ENCODE peak calls at places on chromosomes 4 and X, in six cellular contexts. S is K562, R is HCT116, C is HepG2, I is H1, B is GM12878. L is an unnamed sample.

GRCh38 chr4:165118256-165118909 is 5.7 kb upstream of the TMEM192 start:
- DNase-seq in S (no peak), R (no peak), C (no peak), I (no peak), B (no peak), L (no peak)

GRCh38 chr4:38583102-38583501 is 80.9 kb upstream of the KLF3 start:
- DNase-seq in S (no peak), R (no peak), C (no peak), I (no peak), B (no peak), L (no peak)

GRCh38 chrX:357693-358471 is 28.8 kb downstream of the PPP2R3B start:
- DNase-seq in S (no peak), R (no peak), C (no peak), I (no peak), B (no peak), L (no peak)

GRCh38 chr4:14831447-14831846 is 170.8 kb upstream of the CPEB2 start:
- DNase-seq in S (no peak), R (no peak), C (no peak), I (no peak), B (no peak), L (no peak)

GRCh38 chr4:15234585-15235126 is 193.2 kb upstream of the C1QTNF7 start:
- DNase-seq in S (no peak), R (no peak), C (no peak), I (no peak), B (no peak), L (no peak)

GRCh38 chr4:79083406-79084010 is 144.3 kb upstream of the PAQR3 start:
- DNase-seq in S (no peak), R (no peak), C (no peak), I (no peak), B (no peak), L (peak; percentile 63)

GRCh38 chr4:150117094-150117493 is 38.8 kb downstream of the DCLK2 start:
- DNase-seq in S (no peak), R (no peak), C (no peak), I (no peak), B (no peak), L (no peak)

GRCh38 chrX:135740683-135741149 is 27.3 kb downstream of the CT45A3 start:
- DNase-seq in S (peak; percentile 67), R (peak; percentile 6), C (peak; percentile 5), I (peak; percentile 37), B (no peak), L (no peak)

GRCh38 chr4:76087007-76087769 is 12.7 kb downstream of the ART3 start:
- DNase-seq in S (peak; percentile 55), R (peak; percentile 62), C (peak; percentile 86), I (peak; percentile 64), B (no peak), L (peak; percentile 59)

GRCh38 chr4:74948279-74948678 is 15.4 kb downstream of the PARM1 start:
- DNase-seq in S (no peak), R (no peak), C (no peak), I (no peak), B (no peak), L (no peak)

GRCh38 chrX:95145848-95146540 is 1472.0 kb downstream of the FAM133A start:
- DNase-seq in S (no peak), R (no peak), C (no peak), I (no peak), B (no peak), L (no peak)

GRCh38 chr4:125522992-125523391 is 208.2 kb downstream of the FAT4 start:
- DNase-seq in S (no peak), R (no peak), C (no peak), I (peak; percentile 50), B (no peak), L (no peak)
- TF ChIP-seq ZNF274 in S (no peak), R (no peak), C (no peak), I (no peak), B (no peak), L (no peak)

DNA sequence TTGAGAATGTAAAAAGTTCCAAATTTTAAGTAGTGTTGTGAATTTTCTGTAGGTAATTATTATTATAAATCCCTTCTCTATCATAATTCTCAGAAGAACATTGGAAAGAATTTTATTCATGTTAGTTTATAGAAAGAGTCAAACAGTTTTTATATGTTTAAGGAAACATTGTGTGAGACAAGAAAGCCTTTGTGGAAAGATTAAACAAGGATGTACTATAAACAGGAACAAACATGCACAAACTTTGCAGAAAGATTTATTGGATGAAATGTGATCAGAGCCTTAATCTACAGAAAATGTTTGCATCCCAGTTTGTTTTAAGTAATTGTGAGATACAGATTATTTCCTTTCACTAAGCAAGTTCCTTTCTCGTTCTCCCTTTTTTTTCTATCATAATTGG is 129.3 kb downstream of the SLC4A4 start:
- DNase-seq in S (no peak), R (no peak), C (no peak), I (no peak), B (no peak), L (no peak)
- TF ChIP-seq ZNF274 in S (no peak), R (no peak), C (no peak), I (no peak), B (no peak), L (no peak)

GRCh38 chr4:140756292-140757219 is at the start of gene TBC1D9:
- DNase-seq in S (no peak), R (peak; percentile 86), C (peak; percentile 68), I (peak; percentile 79), B (peak; percentile 25), L (peak; percentile 90)
- TF ChIP-seq ZNF274 in S (no peak), R (no peak), C (peak; percentile 69), I (no peak), B (no peak), L (no peak)

GRCh38 chr4:26047795-26048194 is 133.8 kb downstream of the SMIM20 start:
- DNase-seq in S (no peak), R (no peak), C (no peak), I (no peak), B (no peak), L (no peak)
- TF ChIP-seq ZNF274 in S (no peak), R (no peak), C (no peak), I (no peak), B (no peak), L (no peak)

DNA sequence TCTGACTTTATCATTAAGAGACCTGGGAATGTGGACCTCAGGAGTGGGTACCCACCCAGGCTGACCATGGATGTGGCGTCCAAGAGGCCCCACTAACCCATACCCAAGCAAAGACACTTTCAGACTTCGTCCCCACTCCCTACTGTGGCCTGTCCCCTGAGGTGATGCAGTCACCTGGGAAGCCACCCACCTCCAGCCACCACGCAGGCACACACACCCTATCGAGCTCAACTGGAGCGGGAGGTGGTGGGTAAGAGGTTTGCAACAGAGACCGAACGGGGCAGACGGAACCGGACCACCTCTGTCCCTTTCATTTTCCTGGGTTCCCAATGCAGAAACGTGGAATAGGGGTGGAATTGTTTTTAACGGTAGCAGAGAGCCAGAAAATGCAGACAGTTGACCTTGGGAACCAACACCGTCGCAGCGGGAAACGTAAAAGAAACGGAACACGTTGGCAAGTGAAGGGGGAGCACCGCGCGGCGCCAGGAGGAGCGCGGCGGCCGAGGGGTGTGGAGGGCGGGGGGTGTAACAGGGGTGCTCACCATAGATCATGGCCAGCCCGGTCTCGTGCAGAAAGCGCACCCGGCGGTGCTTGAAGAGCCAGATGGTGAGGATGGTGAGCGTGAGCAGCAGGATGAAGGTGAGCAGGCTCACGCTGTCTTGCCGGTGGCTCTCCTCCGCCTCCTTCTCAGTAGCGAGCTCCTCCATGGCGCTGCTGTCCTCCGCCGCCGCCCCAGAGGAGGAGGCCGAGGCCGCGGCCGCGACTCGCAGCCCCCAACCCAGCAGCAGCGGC is 559 bp downstream of the SLC9A7 start:
- DNase-seq in S (no peak), R (no peak), C (no peak), I (peak; percentile 48), B (no peak), L (no peak)
- TF ChIP-seq ZNF274 in S (no peak), R (no peak), C (no peak), I (no peak), B (no peak), L (no peak)

GRCh38 chrX:153931748-153932147 is 3.1 kb downstream of the NAA10 start:
- DNase-seq in S (no peak), R (no peak), C (no peak), I (no peak), B (no peak), L (no peak)
- TF ChIP-seq ZNF274 in S (no peak), R (no peak), C (no peak), I (no peak), B (no peak), L (no peak)

DNA sequence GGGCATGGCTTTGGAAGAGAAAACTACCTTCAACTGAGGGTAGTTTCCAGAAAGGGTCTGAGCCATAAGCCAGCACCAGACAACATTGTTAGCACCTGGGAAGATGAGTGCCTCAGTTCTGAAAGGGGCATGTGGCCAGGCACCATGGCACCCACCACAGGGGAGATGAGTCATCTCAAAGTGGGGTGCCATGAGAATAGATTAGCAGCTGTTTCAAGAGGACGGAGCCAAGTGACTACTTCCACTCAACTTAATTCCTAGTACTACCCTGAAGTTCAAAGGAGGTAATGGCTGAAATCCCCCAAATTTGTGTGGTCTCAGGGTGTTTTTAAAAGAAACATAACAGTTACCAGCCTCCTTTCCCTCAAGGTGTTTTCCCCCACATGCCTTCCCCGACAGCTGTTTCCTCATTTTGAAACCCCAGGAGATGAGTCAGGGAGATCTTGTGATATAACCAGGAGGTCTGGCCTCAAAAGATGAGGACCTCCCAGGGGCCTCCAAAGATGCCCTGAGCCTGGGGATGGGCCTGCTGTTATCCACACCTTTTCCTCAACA is 27.8 kb upstream of the FTHL17 start:
- DNase-seq in S (no peak), R (no peak), C (no peak), I (no peak), B (peak; percentile 77), L (no peak)
- TF ChIP-seq ZNF274 in S (no peak), R (no peak), C (no peak), I (no peak), B (no peak), L (no peak)